ENCODE peak calls at places on chromosomes 12 and 14, in seven cellular contexts. A, T, P, E, D, B and Q are unnamed samples.

GRCh38 chr14:99413972-99414371 is 66.7 kb downstream of the SETD3 start:
- DNase-seq in T (no peak), D (no peak), A (no peak), E (no peak), B (no peak), P (no peak), Q (no peak)

GRCh38 chr12:107302649-107303386 is 209.5 kb upstream of the CRY1 start:
- DNase-seq in E (no peak), D (no peak), B (no peak), P (no peak), A (no peak), T (no peak), Q (no peak)

GRCh38 chr12:105409881-105410471 is 79.5 kb downstream of the C12orf75 start:
- DNase-seq in T (no peak), E (no peak), B (no peak), D (no peak), P (no peak), A (peak; percentile 49), Q (no peak)

GRCh38 chr12:70645494-70646317 is 8.5 kb upstream of the PTPRB start:
- DNase-seq in D (no peak), A (peak; percentile 77), P (no peak), B (peak; percentile 84), T (no peak), E (no peak), Q (no peak)

GRCh38 chr12:55818140-55818728 is 393 bp downstream of the ORMDL2 start:
- DNase-seq in P (no peak), T (no peak), D (no peak), B (no peak), E (no peak), A (no peak), Q (no peak)

GRCh38 chr14:61264022-61264571 is 17.0 kb downstream of the TMEM30B start:
- DNase-seq in A (no peak), D (no peak), P (no peak), B (no peak), T (no peak), E (no peak), Q (no peak)

GRCh38 chr12:112167031-112167461 is 41.7 kb downstream of the TRAFD1 start:
- DNase-seq in B (no peak), T (no peak), E (no peak), D (no peak), A (no peak), P (no peak), Q (no peak)

GRCh38 chr12:76303365-76303764 is 44.9 kb downstream of the BBS10 start:
- DNase-seq in P (no peak), E (no peak), A (no peak), D (no peak), B (no peak), T (no peak), Q (no peak)

GRCh38 chr14:105865904-105866840 is 339.8 kb downstream of the TMEM121 start:
- DNase-seq in T (peak; percentile 15), B (peak; percentile 57), D (no peak), A (no peak), P (peak; percentile 8), E (no peak), Q (no peak)

GRCh38 chr12:44372259-44372658 is 503.9 kb downstream of the NELL2 start:
- DNase-seq in T (no peak), A (peak; percentile 4), E (no peak), P (no peak), B (no peak), D (no peak), Q (no peak)

GRCh38 chr14:59490756-59491155 is 6.4 kb downstream of the JKAMP start:
- DNase-seq in T (no peak), A (no peak), D (no peak), E (no peak), B (no peak), P (no peak), Q (no peak)

GRCh38 chr14:53103941-53104340 is 49.2 kb downstream of the DDHD1 start:
- DNase-seq in T (no peak), P (no peak), E (no peak), D (no peak), B (no peak), A (no peak), Q (no peak)

GRCh38 chr12:124828264-124829007 is 35.2 kb downstream of the SCARB1 start:
- DNase-seq in D (no peak), E (no peak), B (peak; percentile 79), T (no peak), P (no peak), A (no peak), Q (no peak)

GRCh38 chr12:118409834-118410233 is 33.5 kb downstream of the SUDS3 start:
- DNase-seq in A (no peak), D (no peak), B (no peak), E (no peak), P (no peak), T (no peak), Q (no peak)

GRCh38 chr12:107557589-107558100 is 128.0 kb upstream of the PWP1 start:
- DNase-seq in T (no peak), P (no peak), B (no peak), E (no peak), A (no peak), D (no peak), Q (no peak)

GRCh38 chr14:70726651-70727375 is 82.5 kb downstream of the MAP3K9 start:
- DNase-seq in T (no peak), A (no peak), D (no peak), E (no peak), B (no peak), P (no peak), Q (no peak)

GRCh38 chr12:94134226-94134795 is 14.1 kb upstream of the PLXNC1 start:
- DNase-seq in A (no peak), E (no peak), B (no peak), P (no peak), D (no peak), T (peak; percentile 35), Q (peak; percentile 32)

GRCh38 chr12:12726543-12727093 is 9.4 kb downstream of the CDKN1B start:
- DNase-seq in D (no peak), T (no peak), P (no peak), A (peak; percentile 60), B (no peak), E (no peak), Q (no peak)

GRCh38 chr14:30679032-30679431 is 56.9 kb downstream of the SCFD1 start:
- DNase-seq in D (no peak), T (no peak), A (no peak), P (no peak), B (no peak), E (no peak), Q (no peak)

GRCh38 chr12:52903285-52903854 is 1.5 kb downstream of the KRT8 start:
- DNase-seq in E (no peak), D (peak; percentile 17), A (peak; percentile 37), T (peak; percentile 37), P (peak; percentile 21), B (peak; percentile 88), Q (no peak)

GRCh38 chr12:93135286-93136239 is 206.5 kb upstream of the EEA1 start:
- DNase-seq in A (peak; percentile 64), B (no peak), T (no peak), E (no peak), D (no peak), P (no peak), Q (no peak)